ENCODE peak calls at places on chromosome 12, in six cellular contexts. R is H9, D is IMR-90, Z is neuronal stem cell, Y is trophoblast cell, K is H1. T is an unnamed sample.

GRCh38 chr12:6053541-6053940 is 70.9 kb downstream of the VWF start:
- DNase-seq in D (peak), Y (peak), R (no peak), Z (no peak), K (no peak), T (no peak)

GRCh38 chr12:116182359-116183063 is 95.0 kb downstream of the MED13L start:
- DNase-seq in R (no peak), Y (no peak), K (no peak), D (no peak), Z (no peak), T (no peak)

GRCh38 chr12:41636658-41637057 is 448.5 kb downstream of the PDZRN4 start:
- DNase-seq in K (no peak), Y (no peak), Z (no peak), D (no peak), R (no peak), T (peak)

GRCh38 chr12:52969828-52970569 is 21.1 kb downstream of the KRT18 start:
- DNase-seq in D (no peak), Z (no peak), R (no peak), Y (no peak), K (no peak), T (no peak)

GRCh38 chr12:23847857-23848256 is 101.6 kb downstream of the SOX5 start:
- DNase-seq in D (no peak), K (no peak), R (no peak), Z (no peak), Y (no peak), T (no peak)

GRCh38 chr12:97022831-97023230 is 115.8 kb downstream of the NEDD1 start:
- DNase-seq in Y (no peak), D (no peak), K (no peak), R (no peak), Z (no peak), T (no peak)

GRCh38 chr12:113962733-113963132 is 3.4 kb downstream of the RBM19 start:
- DNase-seq in D (no peak), K (no peak), R (no peak), Z (no peak), Y (no peak), T (no peak)

GRCh38 chr12:132413931-132414588 is 75.9 kb upstream of the FBRSL1 start:
- DNase-seq in D (no peak), R (no peak), Z (no peak), Y (no peak), K (no peak), T (no peak)

GRCh38 chr12:25372969-25373368 is 122.2 kb upstream of the KRAS start:
- DNase-seq in Y (no peak), R (no peak), D (no peak), Z (no peak), K (no peak), T (no peak)

GRCh38 chr12:101567918-101568317 is 26.9 kb upstream of the MYBPC1 start:
- DNase-seq in D (no peak), K (no peak), R (no peak), Z (no peak), Y (no peak), T (no peak)

GRCh38 chr12:49626169-49626835 is 2.9 kb downstream of the PRPF40B start:
- DNase-seq in Z (no peak), R (no peak), K (no peak), Y (no peak), D (peak), T (peak)

GRCh38 chr12:62767506-62767905 is 167.4 kb downstream of the PPM1H start:
- DNase-seq in Z (no peak), Y (peak), K (no peak), R (no peak), D (peak), T (no peak)

GRCh38 chr12:3882896-3883564 is 9.8 kb upstream of the PARP11 start:
- DNase-seq in Y (no peak), K (no peak), Z (no peak), R (no peak), D (peak), T (peak)

GRCh38 chr12:86774841-86775386 is 518.7 kb upstream of the MGAT4C start:
- DNase-seq in Y (no peak), D (peak), Z (no peak), R (no peak), K (no peak), T (peak)

GRCh38 chr12:93911436-93911835 is 234.3 kb downstream of the CRADD start:
- DNase-seq in Y (no peak), D (peak), R (no peak), Z (no peak), K (no peak), T (peak)

GRCh38 chr12:41103614-41104013 is 84.5 kb upstream of the PDZRN4 start:
- DNase-seq in K (no peak), Z (no peak), Y (no peak), D (no peak), R (no peak), T (no peak)

GRCh38 chr12:89252284-89252683 is 100.0 kb downstream of the DUSP6 start:
- DNase-seq in Z (no peak), R (no peak), K (no peak), D (peak), Y (no peak), T (peak)

GRCh38 chr12:123089125-123089524 is 61.8 kb downstream of the PITPNM2 start:
- DNase-seq in K (no peak), R (no peak), D (no peak), Z (no peak), Y (no peak), T (no peak)

GRCh38 chr12:95073698-95074520 is 491 bp upstream of the NR2C1 start:
- DNase-seq in D (no peak), Y (no peak), Z (no peak), K (no peak), R (peak), T (no peak)

GRCh38 chr12:6884539-6884938 is 11.4 kb upstream of the SPSB2 start:
- DNase-seq in Z (no peak), R (peak), Y (no peak), K (no peak), D (no peak), T (no peak)

GRCh38 chr12:80422549-80422948 is 21.5 kb upstream of the PTPRQ start:
- DNase-seq in Y (peak), D (peak), R (no peak), K (no peak), Z (no peak), T (peak)

GRCh38 chr12:12983420-12984035 is 16.5 kb downstream of the HEBP1 start:
- DNase-seq in R (no peak), K (no peak), Y (peak), Z (no peak), D (peak), T (peak)

GRCh38 chr12:122527478-122527944 is 462 bp downstream of the KNTC1 start:
- DNase-seq in R (peak), D (peak), Y (peak), K (no peak), Z (no peak), T (no peak)

GRCh38 chr12:65525501-65526141 is 247.1 kb downstream of the MSRB3 start:
- DNase-seq in K (no peak), D (peak), Y (peak), Z (no peak), R (no peak), T (peak)

GRCh38 chr12:108696111-108696995 is 35.0 kb downstream of the CORO1C start:
- DNase-seq in K (no peak), Z (no peak), R (no peak), Y (peak), D (peak), T (peak)

GRCh38 chr12:75641031-75641780 is 129.8 kb upstream of the KRR1 start:
- DNase-seq in R (no peak), Y (peak), K (no peak), D (peak), Z (no peak), T (peak)

GRCh38 chr12:49868952-49869815 is 26.3 kb upstream of the BCDIN3D start:
- DNase-seq in D (peak), Z (no peak), K (no peak), Y (peak), R (peak), T (peak)

GRCh38 chr12:69457433-69457832 is 12.8 kb upstream of the FRS2 start:
- DNase-seq in D (no peak), Y (no peak), R (no peak), K (no peak), Z (no peak), T (no peak)

GRCh38 chr12:62866451-62867082 is 68.4 kb downstream of the PPM1H start:
- DNase-seq in K (no peak), R (peak), D (peak), Y (peak), Z (no peak), T (peak)

GRCh38 chr12:41419151-41419893 is 231.2 kb downstream of the PDZRN4 start:
- DNase-seq in Z (no peak), Y (no peak), D (no peak), R (no peak), K (no peak), T (no peak)

GRCh38 chr12:8687846-8688601 is 9.8 kb upstream of the RIMKLB start:
- DNase-seq in R (peak), Z (no peak), Y (no peak), K (no peak), D (peak), T (peak)

GRCh38 chr12:7642287-7642686 is 23.4 kb downstream of the APOBEC1 start:
- DNase-seq in R (peak), Z (no peak), D (no peak), K (no peak), Y (no peak), T (no peak)

GRCh38 chr12:113237748-113238147 is 16.5 kb downstream of the TPCN1 start:
- DNase-seq in Z (no peak), K (no peak), Y (no peak), R (no peak), D (no peak), T (no peak)

GRCh38 chr12:56836317-56836716 is 73.2 kb downstream of the HSD17B6 start:
- DNase-seq in Y (peak), Z (no peak), D (no peak), K (no peak), R (no peak), T (peak)

DNA sequence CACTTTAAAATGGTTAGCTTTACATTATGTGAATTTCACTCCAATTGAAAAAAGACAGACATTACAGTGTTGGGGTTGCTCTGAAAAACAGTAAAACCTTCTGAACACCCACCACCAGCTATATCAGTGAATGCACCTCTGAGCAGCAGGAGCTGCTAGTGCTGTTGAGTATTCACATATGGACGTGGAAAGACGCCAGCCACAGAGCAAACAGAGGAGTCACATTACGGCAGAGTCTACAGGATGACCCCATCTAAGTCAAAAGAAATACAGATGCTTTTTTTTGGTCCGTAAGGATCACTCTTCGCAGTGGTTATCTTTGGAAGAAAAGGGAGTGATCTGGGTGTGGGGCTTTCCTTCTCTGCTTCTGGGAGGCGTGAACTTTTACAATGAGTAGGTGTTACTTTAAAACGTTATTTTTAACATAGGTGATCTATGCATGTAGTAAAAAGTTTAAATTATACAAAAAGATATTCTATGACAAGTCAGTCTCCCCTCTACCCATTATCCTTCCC is 4.5 kb downstream of the HVCN1 start:
- DNase-seq in R (no peak), D (peak), Z (no peak), K (no peak), Y (no peak), T (no peak)
- H4K91ac ChIP-seq in R (no peak), D (no peak), Z (no peak), K (no peak), Y (no peak), T (no peak)

GRCh38 chr12:105445261-105446015 is 114.9 kb downstream of the C12orf75 start:
- DNase-seq in R (no peak), Y (peak), K (no peak), Z (no peak), D (peak), T (no peak)

GRCh38 chr12:105453306-105453705 is 122.8 kb downstream of the C12orf75 start:
- DNase-seq in D (no peak), Y (no peak), Z (no peak), R (no peak), K (no peak), T (no peak)

GRCh38 chr12:105451211-105451610 is 120.7 kb downstream of the C12orf75 start:
- DNase-seq in K (no peak), R (no peak), Y (no peak), Z (no peak), D (peak), T (peak)

GRCh38 chr12:105451798-105452197 is 121.3 kb downstream of the C12orf75 start:
- DNase-seq in K (no peak), Y (no peak), D (no peak), R (no peak), Z (no peak), T (no peak)

DNA sequence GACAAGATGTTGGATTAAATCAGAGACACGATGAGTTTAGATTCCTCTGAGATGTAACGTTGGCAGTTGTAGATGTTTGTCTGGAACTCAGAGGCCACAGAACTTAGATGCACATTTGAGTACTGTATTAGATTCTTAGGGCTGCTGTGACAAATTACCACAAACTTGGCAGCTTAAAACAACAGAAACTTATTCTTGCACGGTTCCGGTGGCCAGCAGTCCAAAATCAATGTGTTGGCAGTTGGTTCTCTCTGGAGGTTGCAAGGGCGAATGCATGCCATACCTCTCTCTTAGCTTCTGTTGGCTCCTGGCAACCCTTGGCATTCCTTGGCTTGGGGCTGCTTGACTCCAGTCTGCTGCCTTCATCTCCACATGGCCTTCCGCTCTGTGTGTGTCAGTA is 118.9 kb downstream of the C12orf75 start:
- DNase-seq in Y (no peak), D (no peak), R (no peak), Z (no peak), K (no peak), T (no peak)
- H2AK5ac ChIP-seq in Y (no peak), D (no peak), R (no peak), Z (no peak), K (no peak), T (peak)

GRCh38 chr12:54356228-54356627 is 8.1 kb downstream of the GPR84 start:
- DNase-seq in R (no peak), Z (no peak), D (no peak), Y (no peak), K (no peak), T (peak)
- H2BK5ac ChIP-seq in R (no peak), Z (peak), D (no peak), Y (peak), K (peak), T (no peak)

DNA sequence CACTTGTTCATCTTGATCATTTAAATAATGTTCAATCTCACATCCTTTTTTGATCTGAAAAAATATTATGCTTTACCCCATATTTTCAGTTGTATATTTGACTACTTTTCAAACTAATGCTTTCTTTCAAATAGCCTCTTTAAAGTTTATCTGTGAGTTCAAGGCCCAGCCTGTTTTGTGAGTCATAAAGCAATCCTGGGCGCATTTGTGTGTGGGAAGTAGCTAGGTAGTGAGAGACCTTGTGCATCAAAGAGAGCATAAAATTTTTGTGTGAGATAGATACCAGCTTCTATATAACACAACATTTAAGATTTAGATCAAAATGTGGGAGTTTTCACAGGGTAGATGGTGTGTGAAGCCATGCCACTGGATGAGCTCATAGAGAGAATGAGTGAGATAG is 405.6 kb downstream of the NAV3 start:
- DNase-seq in D (peak), R (no peak), K (no peak), Y (peak), Z (no peak), T (no peak)
- H4K91ac ChIP-seq in D (no peak), R (no peak), K (no peak), Y (no peak), Z (no peak), T (no peak)

DNA sequence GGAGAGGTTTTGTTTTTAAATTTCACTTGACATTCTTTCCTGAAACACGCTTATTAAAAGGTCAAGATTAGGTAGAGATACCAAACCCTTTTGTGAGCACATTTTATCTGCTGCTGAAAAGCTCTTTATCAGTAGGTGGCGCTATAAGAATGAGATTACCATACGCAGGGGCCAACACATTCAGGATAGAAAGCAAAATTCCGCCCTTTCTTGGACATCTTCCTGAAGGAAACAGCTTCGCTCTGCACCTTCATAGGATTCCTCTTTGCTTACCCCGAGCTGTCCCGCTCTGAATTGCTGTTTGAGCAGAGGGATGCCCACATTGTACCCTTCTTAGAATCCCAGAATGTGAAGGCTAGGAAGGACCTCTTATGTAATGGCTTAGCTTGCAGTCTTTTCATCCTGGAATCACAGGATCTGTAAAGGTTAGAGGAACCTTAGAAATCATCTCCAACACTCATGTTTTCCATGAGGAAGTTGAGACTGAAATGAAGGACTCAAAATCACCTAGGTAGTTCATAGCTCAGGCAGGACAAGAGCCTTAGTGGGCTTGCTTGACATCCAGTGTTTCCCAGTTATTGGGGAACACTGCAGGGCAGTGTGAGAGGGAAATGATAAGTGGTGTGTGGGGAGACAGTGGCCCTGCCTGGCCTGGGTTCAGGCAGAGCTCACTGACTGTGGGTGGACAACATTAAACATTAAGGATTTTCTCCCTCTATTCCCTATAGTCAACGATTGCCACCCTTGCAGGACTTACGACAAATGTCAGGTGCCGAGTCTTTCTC is 38.7 kb upstream of the CRY1 start:
- DNase-seq in D (peak), Y (peak), R (peak), Z (peak), K (peak), T (peak)
- H2AK5ac ChIP-seq in D (no peak), Y (no peak), R (no peak), Z (no peak), K (no peak), T (peak)

T was measured in mesenchymal stem cell.